ENCODE peak calls at places on chromosome 10, in ten cellular contexts. B is T-helper 9 cell, K is T-helper 2 cell, W is substantia nigra, Z is skeletal muscle cell, G is HCT116, J is iPS-NIHi11, X is NCI-H748 treated with DMSO at 0.1 percent for 48 hours, P is globus pallidus, R is iris pigment epithelial cell. V is an unnamed sample.

GRCh38 chr10:95208702-95209391 is 14.8 kb downstream of the ACSM6 start:
- DNase-seq in B (no peak), W (no peak), P (no peak), R (no peak), X (no peak), J (peak; percentile 43), K (no peak), G (peak; percentile 8), Z (no peak), V (no peak)

GRCh38 chr10:43939939-43940810 is 291.5 kb upstream of the ZNF32 start:
- DNase-seq in R (no peak), G (no peak), K (no peak), W (no peak), X (no peak), Z (peak; percentile 26), B (no peak), P (no peak), J (no peak), V (no peak)

GRCh38 chr10:76415559-76415958 is 984.1 kb downstream of the LRMDA start:
- DNase-seq in J (no peak), R (no peak), X (no peak), G (no peak), P (no peak), W (no peak), B (no peak), K (no peak), Z (no peak), V (no peak)

GRCh38 chr10:84683550-84683949 is 355.2 kb downstream of the CCSER2 start:
- DNase-seq in J (no peak), K (no peak), R (no peak), B (no peak), Z (no peak), W (no peak), G (no peak), X (no peak), P (no peak), V (no peak)

GRCh38 chr10:93826355-93826754 is 67.4 kb upstream of the SLC35G1 start:
- DNase-seq in W (no peak), K (no peak), P (no peak), X (no peak), Z (no peak), J (peak; percentile 46), B (no peak), G (no peak), R (peak; percentile 17), V (peak; percentile 41)

GRCh38 chr10:64468219-64468618 is 947.0 kb downstream of the REEP3 start:
- DNase-seq in K (no peak), R (no peak), Z (no peak), X (no peak), G (peak; percentile 24), B (no peak), P (no peak), W (no peak), J (no peak), V (no peak)

GRCh38 chr10:34710391-34710751 is 104.7 kb downstream of the PARD3 start:
- DNase-seq in X (no peak), R (peak; percentile 86), Z (no peak), J (no peak), K (no peak), W (no peak), P (no peak), B (no peak), G (no peak), V (no peak)

GRCh38 chr10:103983367-103983911 is 16.5 kb downstream of the SLK start:
- DNase-seq in K (no peak), W (no peak), P (no peak), R (no peak), B (no peak), X (no peak), J (no peak), Z (no peak), G (no peak), V (no peak)

GRCh38 chr10:100683545-100684127 is 61.7 kb upstream of the PAX2 start:
- DNase-seq in Z (no peak), X (no peak), R (no peak), W (no peak), P (no peak), J (peak; percentile 30), K (no peak), B (no peak), G (no peak), V (no peak)

GRCh38 chr10:35006836-35007235 is 83.3 kb downstream of the CUL2 start:
- DNase-seq in Z (no peak), X (no peak), J (no peak), K (no peak), W (no peak), G (no peak), B (no peak), R (peak; percentile 92), P (no peak), V (no peak)

GRCh38 chr10:99983280-99983988 is 26.3 kb downstream of the DNMBP start:
- DNase-seq in K (no peak), X (no peak), P (no peak), W (no peak), B (no peak), Z (peak; percentile 88), J (no peak), R (peak; percentile 91), G (no peak), V (no peak)

GRCh38 chr10:122164028-122164601 is 107.0 kb upstream of the BTBD16 start:
- DNase-seq in Z (no peak), K (no peak), B (no peak), J (no peak), G (no peak), R (peak; percentile 26), W (peak; percentile 28), P (peak; percentile 63), X (peak; percentile 37), V (peak; percentile 60)

GRCh38 chr10:132416566-132417248 is 19.7 kb downstream of the PWWP2B start:
- DNase-seq in R (no peak), W (no peak), K (no peak), Z (no peak), X (no peak), J (no peak), B (no peak), G (no peak), P (no peak), V (no peak)

GRCh38 chr10:24465899-24466615 is 257.1 kb downstream of the KIAA1217 start:
- DNase-seq in J (no peak), R (peak; percentile 98), W (no peak), P (no peak), X (no peak), B (peak; percentile 9), K (peak; percentile 25), Z (peak; percentile 76), G (peak; percentile 77), V (no peak)

GRCh38 chr10:4061441-4061951 is 276.5 kb upstream of the KLF6 start:
- DNase-seq in Z (no peak), K (no peak), W (no peak), J (no peak), G (no peak), P (no peak), X (no peak), R (peak; percentile 65), B (peak; percentile 22), V (no peak)

GRCh38 chr10:52682766-52683165 is 89.8 kb downstream of the MBL2 start:
- DNase-seq in B (no peak), G (no peak), K (no peak), W (no peak), J (peak; percentile 12), R (no peak), X (no peak), Z (no peak), P (no peak), V (no peak)

GRCh38 chr10:6146921-6147320 is 55.8 kb upstream of the PFKFB3 start:
- DNase-seq in R (no peak), W (no peak), Z (no peak), G (no peak), K (no peak), B (no peak), X (no peak), J (no peak), P (no peak), V (no peak)

GRCh38 chr10:124508070-124508667 is 46.5 kb downstream of the LHPP start:
- DNase-seq in K (no peak), B (no peak), W (no peak), R (no peak), Z (no peak), G (no peak), J (no peak), P (no peak), X (no peak), V (no peak)

GRCh38 chr10:66591865-66592264 is 334.0 kb upstream of the LRRTM3 start:
- DNase-seq in X (no peak), W (no peak), R (peak; percentile 55), J (no peak), G (no peak), Z (peak; percentile 8), P (no peak), B (no peak), K (no peak), V (no peak)

GRCh38 chr10:86205086-86205760 is 161.4 kb downstream of the GRID1 start:
- DNase-seq in B (no peak), R (no peak), J (no peak), G (no peak), W (no peak), K (no peak), Z (no peak), X (no peak), P (no peak), V (no peak)

GRCh38 chr10:118166951-118167350 is 120.2 kb upstream of the RAB11FIP2 start:
- DNase-seq in P (no peak), R (no peak), Z (peak; percentile 68), X (no peak), W (no peak), K (no peak), G (no peak), J (no peak), B (no peak), V (no peak)

GRCh38 chr10:22554481-22555182 is 159.7 kb downstream of the PIP4K2A start:
- DNase-seq in P (peak; percentile 81), X (no peak), B (no peak), K (no peak), Z (peak; percentile 92), G (no peak), W (no peak), R (peak; percentile 92), J (no peak), V (peak; percentile 82)

GRCh38 chr10:112184379-112184778 is 814 bp upstream of the GPAM start:
- DNase-seq in G (no peak), J (no peak), X (no peak), Z (no peak), B (no peak), W (no peak), P (no peak), R (no peak), K (no peak), V (no peak)

GRCh38 chr10:52744057-52744819 is 28.3 kb downstream of the MBL2 start:
- DNase-seq in B (no peak), P (no peak), Z (no peak), R (no peak), X (no peak), W (no peak), K (no peak), J (no peak), G (no peak), V (no peak)

GRCh38 chr10:16440396-16441105 is 3.7 kb downstream of the PTER start:
- DNase-seq in P (no peak), R (peak; percentile 75), G (no peak), Z (no peak), X (no peak), K (no peak), B (no peak), J (no peak), W (no peak), V (no peak)

GRCh38 chr10:78936412-78937342 is 132.1 kb upstream of the ZMIZ1 start:
- DNase-seq in P (no peak), G (no peak), X (no peak), J (no peak), B (no peak), K (no peak), Z (no peak), W (no peak), R (no peak), V (no peak)

GRCh38 chr10:11898372-11899066 is 75.4 kb downstream of the PROSER2 start:
- DNase-seq in B (no peak), K (no peak), J (peak; percentile 58), R (peak; percentile 24), W (no peak), P (no peak), Z (peak; percentile 25), G (peak; percentile 69), X (no peak), V (no peak)

GRCh38 chr10:58897708-58898107 is 278.7 kb upstream of the PHYHIPL start:
- DNase-seq in G (no peak), B (no peak), X (no peak), R (peak; percentile 10), Z (no peak), W (no peak), P (no peak), K (no peak), J (no peak), V (no peak)